ENCODE peak calls at places on chromosomes 16 and 17, in eight cellular contexts. F, L, U, G, P, B, R and M are unnamed samples.

GRCh38 chr16:17206712-17207111 is 264.0 kb downstream of the XYLT1 start:
- DNase-seq in F (no peak), L (no peak), U (no peak), G (no peak), P (no peak), B (no peak), R (no peak), M (no peak)

GRCh38 chr17:80881321-80881720 is 110.3 kb upstream of the CHMP6 start:
- DNase-seq in F (no peak), L (no peak), U (no peak), G (no peak), P (no peak), B (no peak), R (peak; percentile 34), M (no peak)

GRCh38 chr17:42180922-42181850 is at the start of gene KCNH4:
- DNase-seq in F (peak; percentile 80), L (peak; percentile 99), U (peak; percentile 65), G (peak; percentile 66), P (peak; percentile 85), B (peak; percentile 78), R (peak; percentile 91), M (peak; percentile 73)

GRCh38 chr16:974606-975312 is 4.0 kb upstream of the LMF1 start:
- DNase-seq in F (no peak), L (peak; percentile 36), U (no peak), G (no peak), P (no peak), B (no peak), R (no peak), M (no peak)

GRCh38 chr16:68658258-68658973 is 13.3 kb downstream of the CDH3 start:
- DNase-seq in F (no peak), L (no peak), U (no peak), G (peak; percentile 32), P (no peak), B (peak; percentile 60), R (no peak), M (no peak)

GRCh38 chr17:32755045-32755805 is 121.7 kb downstream of the MYO1D start:
- DNase-seq in F (no peak), L (peak; percentile 66), U (no peak), G (no peak), P (no peak), B (peak; percentile 83), R (no peak), M (no peak)

GRCh38 chr17:15740570-15741120 is 8.6 kb downstream of the TBC1D26 start:
- DNase-seq in F (no peak), L (no peak), U (no peak), G (no peak), P (no peak), B (no peak), R (no peak), M (no peak)

GRCh38 chr17:53630115-53630514 is 192.6 kb upstream of the KIF2B start:
- DNase-seq in F (no peak), L (no peak), U (no peak), G (no peak), P (no peak), B (no peak), R (no peak), M (no peak)

GRCh38 chr16:89134269-89134668 is 37.3 kb upstream of the CDH15 start:
- DNase-seq in F (no peak), L (no peak), U (no peak), G (no peak), P (peak; percentile 16), B (no peak), R (peak; percentile 39), M (peak; percentile 39)

GRCh38 chr16:66165879-66166278 is 200.6 kb upstream of the CDH5 start:
- DNase-seq in F (no peak), L (no peak), U (no peak), G (no peak), P (no peak), B (no peak), R (no peak), M (peak; percentile 27)

GRCh38 chr17:74746376-74746775 is 2.1 kb upstream of the NHERF1 start:
- DNase-seq in F (no peak), L (no peak), U (no peak), G (no peak), P (no peak), B (peak; percentile 42), R (no peak), M (no peak)
- H3K27ac ChIP-seq in F (peak overlapping the region; percentile 51), L (no peak overlapping the region), U (peak overlapping the region; percentile 84), G (peak overlapping the region; percentile 23), P (peak overlapping the region; percentile 41), B (peak overlapping the region; percentile 86), R (peak overlapping the region; percentile 13), M (no peak overlapping the region)

DNA sequence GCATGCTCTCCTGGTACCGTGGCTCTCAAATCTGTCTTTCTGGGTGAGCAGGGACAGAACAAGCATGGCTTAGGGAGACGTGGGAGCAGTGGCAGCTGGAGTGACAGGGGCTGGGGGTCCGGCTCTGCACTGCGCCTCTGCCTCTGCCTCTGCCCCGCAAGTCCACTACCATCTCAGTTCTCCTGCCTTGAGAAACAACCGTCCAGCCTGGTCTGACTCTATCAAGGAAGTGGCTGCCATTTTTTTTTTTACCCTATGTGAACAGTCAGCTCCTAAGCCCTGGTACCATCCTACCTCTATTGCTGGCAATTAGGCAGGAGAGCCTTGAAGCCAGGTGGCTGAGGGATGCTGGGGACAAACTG is 16.1 kb downstream of the HIC1 start:
- DNase-seq in F (no peak), L (no peak), U (no peak), G (no peak), P (no peak), B (no peak), R (no peak), M (no peak)
- H3K27ac ChIP-seq in F (no peak overlapping the region), L (no peak overlapping the region), U (peak overlapping the region; percentile 67), G (peak overlapping the region; percentile 76), P (peak overlapping the region; percentile 94), B (no peak overlapping the region), R (peak overlapping the region; percentile 86), M (peak overlapping the region; percentile 36)

GRCh38 chr16:87472935-87473334 is 19.9 kb downstream of the ZCCHC14 start:
- DNase-seq in F (no peak), L (peak; percentile 68), U (no peak), G (no peak), P (no peak), B (no peak), R (no peak), M (no peak)

GRCh38 chr16:87472142-87472778 is 20.6 kb downstream of the ZCCHC14 start:
- DNase-seq in F (no peak), L (no peak), U (no peak), G (no peak), P (no peak), B (no peak), R (no peak), M (no peak)

GRCh38 chr16:87474017-87474416 is 18.8 kb downstream of the ZCCHC14 start:
- DNase-seq in F (no peak), L (no peak), U (no peak), G (no peak), P (no peak), B (no peak), R (no peak), M (peak; percentile 42)

GRCh38 chr16:87471278-87472141 is 21.3 kb downstream of the ZCCHC14 start:
- DNase-seq in F (no peak), L (peak; percentile 54), U (no peak), G (no peak), P (no peak), B (no peak), R (no peak), M (no peak)

GRCh38 chr16:87474566-87474996 is 18.2 kb downstream of the ZCCHC14 start:
- DNase-seq in F (no peak), L (peak; percentile 68), U (no peak), G (no peak), P (no peak), B (no peak), R (no peak), M (peak; percentile 32)
- H3K27ac ChIP-seq in F (no peak overlapping the region), L (no peak overlapping the region), U (no peak overlapping the region), G (no peak overlapping the region), P (no peak overlapping the region), B (no peak overlapping the region), R (no peak overlapping the region), M (no peak overlapping the region)

GRCh38 chr17:77380411-77381184 is 239.8 kb downstream of the SEC14L1 start:
- DNase-seq in F (no peak), L (no peak), U (no peak), G (no peak), P (no peak), B (no peak), R (no peak), M (no peak)
- H3K27ac ChIP-seq in F (peak overlapping the region; percentile 56), L (no peak overlapping the region), U (peak overlapping the region; percentile 38), G (peak overlapping the region; percentile 63), P (peak overlapping the region; percentile 20), B (peak overlapping the region; percentile 47), R (peak overlapping the region; percentile 3), M (peak overlapping the region; percentile 88)

DNA sequence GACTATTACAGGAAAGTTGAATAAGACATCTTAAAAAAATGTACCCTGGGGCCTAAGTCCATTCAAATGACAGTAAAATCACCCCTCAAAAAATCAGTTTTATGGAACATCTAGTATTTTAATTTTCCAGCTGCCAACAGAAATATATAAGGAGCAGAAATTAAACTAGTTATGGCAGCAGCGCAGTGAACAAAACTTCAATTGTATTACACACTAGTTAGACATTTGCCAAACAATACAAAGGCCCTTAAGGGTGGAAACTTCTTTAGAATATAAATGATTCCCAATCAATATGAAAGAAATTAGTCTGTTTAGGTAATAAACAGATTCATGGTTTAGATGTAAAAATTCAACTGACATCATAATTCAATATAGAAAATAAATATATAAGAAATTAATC is 18.1 kb upstream of the RFFL start:
- DNase-seq in F (no peak), L (no peak), U (no peak), G (no peak), P (no peak), B (no peak), R (no peak), M (no peak)
- H3K27ac ChIP-seq in F (peak overlapping the region; percentile 46), L (peak overlapping the region; percentile 71), U (no peak overlapping the region), G (no peak overlapping the region), P (no peak overlapping the region), B (no peak overlapping the region), R (no peak overlapping the region), M (no peak overlapping the region)